ENCODE peak calls at places on chromosomes 4 and X, in four cellular contexts. Z is left cardiac atrium, G is left ventricle myocardium inferior, L is GM04503. E is an unnamed sample.

GRCh38 chr4:139453041-139453370 is 915 bp upstream of the RAB33B start:
- DNase-seq in G (no peak), Z (no peak), L (peak), E (no peak)

GRCh38 chrX:105191878-105192277 is 28.6 kb downstream of the TEX13A start:
- DNase-seq in Z (no peak), G (no peak), L (no peak), E (no peak)

GRCh38 chr4:185892165-185892564 is 80.2 kb upstream of the SORBS2 start:
- DNase-seq in L (no peak), G (no peak), Z (no peak), E (no peak)

GRCh38 chrX:84047339-84047738 is 140.7 kb downstream of the RPS6KA6 start:
- DNase-seq in L (no peak), G (no peak), Z (no peak), E (no peak)

GRCh38 chr4:15766821-15767220 is 11.3 kb upstream of the CD38 start:
- DNase-seq in Z (no peak), L (no peak), G (no peak), E (no peak)

GRCh38 chr4:7752649-7753048 is 187.0 kb downstream of the AFAP1 start:
- DNase-seq in Z (no peak), L (no peak), G (no peak), E (no peak)

GRCh38 chr4:169689681-169690080 is 68.1 kb downstream of the HPF1 start:
- DNase-seq in G (no peak), Z (no peak), L (no peak), E (no peak)

GRCh38 chr4:185469539-185470154 is 1.9 kb downstream of the CCDC110 start:
- DNase-seq in G (no peak), Z (peak), L (no peak), E (no peak)

GRCh38 chrX:38277136-38277535 is 50.2 kb downstream of the RPGR start:
- DNase-seq in G (no peak), L (no peak), Z (no peak), E (no peak)

GRCh38 chr4:1246111-1246881 is 2.6 kb downstream of the CTBP1 start:
- DNase-seq in G (peak), Z (peak), L (no peak), E (no peak)

GRCh38 chrX:154351183-154352011 is 23.0 kb downstream of the FLNA start:
- DNase-seq in G (no peak), L (no peak), Z (peak), E (no peak)

GRCh38 chrX:140767646-140768045 is 58.1 kb downstream of the LINC00632 start:
- DNase-seq in Z (no peak), L (no peak), G (no peak), E (no peak)

GRCh38 chrX:49220100-49220499 is 13.0 kb downstream of the CACNA1F start:
- DNase-seq in Z (no peak), L (no peak), G (no peak), E (no peak)

GRCh38 chrX:53440631-53441517 is 6.7 kb upstream of the HSD17B10 start:
- DNase-seq in Z (peak), L (no peak), G (peak), E (no peak)

GRCh38 chr4:98518555-98519267 is 139.7 kb downstream of the TSPAN5 start:
- DNase-seq in L (no peak), Z (no peak), G (no peak), E (no peak)

E was measured in amygdala.